ENCODE peak calls at places on chromosomes 16 and 17, in four cellular contexts. One of them, this sample, is unnamed.
A peak's percentile ranks its signal among the peaks of the same experiment; 100 is the strongest.

GRCh38 chr17:49292901-49293300 is 62.3 kb upstream of the PHOSPHO1 start:
- DNase-seq in cardiac muscle cell: no peak
- DNase-seq in Peyer's patch: no peak
- DNase-seq in naive thymus-derived CD4-positive, alpha-beta T cell: no peak
- DNase-seq in this sample: no peak

GRCh38 chr17:44216674-44217073 is 2.8 kb downstream of the UBTF start:
- DNase-seq in cardiac muscle cell: no peak
- DNase-seq in Peyer's patch: no peak
- DNase-seq in naive thymus-derived CD4-positive, alpha-beta T cell: no peak
- DNase-seq in this sample: no peak

GRCh38 chr16:26198221-26198620 is 506.5 kb downstream of the HS3ST4 start:
- DNase-seq in cardiac muscle cell: no peak
- DNase-seq in Peyer's patch: no peak
- DNase-seq in naive thymus-derived CD4-positive, alpha-beta T cell: no peak
- DNase-seq in this sample: no peak

GRCh38 chr17:36920032-36921000 is 17.0 kb upstream of the LHX1 start:
- DNase-seq in cardiac muscle cell: no peak
- DNase-seq in Peyer's patch: no peak
- DNase-seq in naive thymus-derived CD4-positive, alpha-beta T cell: no peak
- DNase-seq in this sample: no peak

GRCh38 chr17:60971515-60972369 is 294.1 kb downstream of the BCAS3 start:
- DNase-seq in cardiac muscle cell: peak; percentile 72
- DNase-seq in Peyer's patch: no peak
- DNase-seq in naive thymus-derived CD4-positive, alpha-beta T cell: no peak
- DNase-seq in this sample: peak; percentile 40

GRCh38 chr17:41474863-41475262 is 6.1 kb downstream of the KRT35 start:
- DNase-seq in cardiac muscle cell: no peak
- DNase-seq in Peyer's patch: no peak
- DNase-seq in naive thymus-derived CD4-positive, alpha-beta T cell: no peak
- DNase-seq in this sample: no peak

GRCh38 chr17:76446449-76447231 is 6.3 kb downstream of the UBE2O start:
- DNase-seq in cardiac muscle cell: peak; percentile 81
- DNase-seq in Peyer's patch: no peak
- DNase-seq in naive thymus-derived CD4-positive, alpha-beta T cell: no peak
- DNase-seq in this sample: peak; percentile 76

GRCh38 chr16:24540575-24541240 is 1.3 kb downstream of the RBBP6 start:
- DNase-seq in cardiac muscle cell: peak; percentile 17
- DNase-seq in Peyer's patch: no peak
- DNase-seq in naive thymus-derived CD4-positive, alpha-beta T cell: no peak
- DNase-seq in this sample: peak; percentile 49

GRCh38 chr16:14649816-14650215 is 17.1 kb downstream of the BFAR start:
- DNase-seq in cardiac muscle cell: no peak
- DNase-seq in Peyer's patch: no peak
- DNase-seq in naive thymus-derived CD4-positive, alpha-beta T cell: no peak
- DNase-seq in this sample: no peak

GRCh38 chr17:42002175-42002791 is 15.0 kb downstream of the DNAJC7 start:
- DNase-seq in cardiac muscle cell: no peak
- DNase-seq in Peyer's patch: no peak
- DNase-seq in naive thymus-derived CD4-positive, alpha-beta T cell: no peak
- DNase-seq in this sample: no peak

GRCh38 chr17:30921544-30922196 is at the start of gene ADAP2:
- DNase-seq in cardiac muscle cell: peak; percentile 11
- DNase-seq in Peyer's patch: peak; percentile 36
- DNase-seq in naive thymus-derived CD4-positive, alpha-beta T cell: peak; percentile 13
- DNase-seq in this sample: no peak

GRCh38 chr17:1060991-1061390 is 64.1 kb downstream of the TIMM22 start:
- DNase-seq in cardiac muscle cell: peak; percentile 93
- DNase-seq in Peyer's patch: peak; percentile 38
- DNase-seq in naive thymus-derived CD4-positive, alpha-beta T cell: no peak
- DNase-seq in this sample: peak; percentile 96

GRCh38 chr16:63841271-63841670 is 1280.6 kb downstream of the CDH11 start:
- DNase-seq in cardiac muscle cell: no peak
- DNase-seq in Peyer's patch: no peak
- DNase-seq in naive thymus-derived CD4-positive, alpha-beta T cell: no peak
- DNase-seq in this sample: no peak

GRCh38 chr16:89217388-89218191 is at the start of gene ZNF778:
- DNase-seq in cardiac muscle cell: peak; percentile 87
- DNase-seq in Peyer's patch: peak; percentile 83
- DNase-seq in naive thymus-derived CD4-positive, alpha-beta T cell: peak; percentile 77
- DNase-seq in this sample: peak; percentile 78

DNA sequence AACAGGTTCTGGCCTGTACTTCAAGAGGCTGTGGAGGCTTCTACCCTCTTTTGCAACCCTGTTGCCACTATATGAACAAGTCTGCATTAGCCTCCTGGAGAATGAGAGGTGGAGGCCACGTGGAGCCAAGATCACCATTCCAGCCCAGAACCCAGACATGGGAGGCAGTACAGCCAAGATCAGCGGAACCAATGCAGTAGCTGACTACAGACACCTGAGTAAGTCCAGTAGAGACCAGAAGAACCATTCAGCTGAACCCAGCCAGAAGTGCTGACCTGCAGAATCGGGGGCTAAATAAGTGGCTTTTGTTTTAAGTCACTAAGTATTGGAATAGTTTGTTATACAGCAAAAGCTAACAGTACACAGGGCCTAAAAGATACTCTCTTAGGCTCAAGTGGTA is 12.1 kb downstream of the FAM20A start:
- DNase-seq in cardiac muscle cell: no peak
- DNase-seq in Peyer's patch: no peak
- DNase-seq in naive thymus-derived CD4-positive, alpha-beta T cell: no peak
- DNase-seq in this sample: no peak
- H3K4me3 ChIP-seq in cardiac muscle cell: no peak overlapping the region
- H3K4me3 ChIP-seq in Peyer's patch: no peak overlapping the region
- H3K4me3 ChIP-seq in naive thymus-derived CD4-positive, alpha-beta T cell: no peak overlapping the region
- H3K4me3 ChIP-seq in this sample: no peak overlapping the region

DNA sequence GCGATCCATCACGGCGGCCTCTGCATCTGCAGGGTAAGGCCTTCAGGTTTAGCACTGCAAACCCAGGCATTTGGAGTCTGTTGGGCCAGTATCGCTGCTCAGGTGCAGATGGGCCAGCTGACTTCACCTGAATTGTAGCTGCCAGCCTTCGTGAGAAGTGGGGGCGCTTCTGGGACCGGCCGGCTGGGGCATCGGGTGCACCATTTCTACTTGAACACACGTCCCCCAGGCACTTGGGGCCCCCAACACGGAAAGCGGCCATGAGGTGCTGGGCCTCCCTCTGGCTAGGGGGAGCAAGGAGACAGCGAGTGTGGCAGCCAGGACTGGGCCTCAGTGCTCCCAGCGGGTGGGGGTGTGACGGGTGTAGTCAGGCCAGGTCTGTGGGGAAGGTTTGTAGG is 767.6 kb downstream of the KCNJ18 start:
- DNase-seq in cardiac muscle cell: no peak
- DNase-seq in Peyer's patch: no peak
- DNase-seq in naive thymus-derived CD4-positive, alpha-beta T cell: no peak
- DNase-seq in this sample: no peak
- H3K9me3 ChIP-seq in cardiac muscle cell: no peaks in the 10 kb centered on the region
- H3K9me3 ChIP-seq in Peyer's patch: peaks cover 9% of the 10 kb centered on the region
- H3K9me3 ChIP-seq in naive thymus-derived CD4-positive, alpha-beta T cell: no peaks in the 10 kb centered on the region
- H3K9me3 ChIP-seq in this sample: no peaks in the 10 kb centered on the region

DNA sequence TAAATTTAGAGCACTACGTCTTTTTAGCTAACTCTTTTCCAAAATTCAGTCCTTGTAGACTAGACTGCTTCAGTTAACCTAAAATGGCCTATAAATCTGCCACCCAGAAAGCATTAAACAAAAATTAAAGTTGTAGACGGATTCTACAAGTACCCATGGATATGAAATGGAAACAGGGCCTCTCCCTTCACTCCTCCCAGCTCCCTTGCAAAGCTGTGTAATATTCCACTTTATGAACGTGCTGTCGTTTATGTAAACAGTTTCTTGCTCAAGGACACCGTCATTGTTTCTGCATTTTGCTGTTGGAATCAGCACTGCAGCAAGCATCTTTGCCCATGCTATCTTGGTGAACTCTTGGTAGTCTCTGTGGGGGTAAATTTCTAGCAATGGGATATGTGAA is 5.1 kb downstream of the MED9 start:
- DNase-seq in cardiac muscle cell: no peak
- DNase-seq in Peyer's patch: no peak
- DNase-seq in naive thymus-derived CD4-positive, alpha-beta T cell: no peak
- DNase-seq in this sample: no peak
- H3K4me1 ChIP-seq in cardiac muscle cell: peaks cover 6% of the 10 kb centered on the region
- H3K4me1 ChIP-seq in Peyer's patch: peaks cover 28% of the 10 kb centered on the region
- H3K4me1 ChIP-seq in naive thymus-derived CD4-positive, alpha-beta T cell: peaks cover 29% of the 10 kb centered on the region
- H3K4me1 ChIP-seq in this sample: peaks cover 11% of the 10 kb centered on the region

DNA sequence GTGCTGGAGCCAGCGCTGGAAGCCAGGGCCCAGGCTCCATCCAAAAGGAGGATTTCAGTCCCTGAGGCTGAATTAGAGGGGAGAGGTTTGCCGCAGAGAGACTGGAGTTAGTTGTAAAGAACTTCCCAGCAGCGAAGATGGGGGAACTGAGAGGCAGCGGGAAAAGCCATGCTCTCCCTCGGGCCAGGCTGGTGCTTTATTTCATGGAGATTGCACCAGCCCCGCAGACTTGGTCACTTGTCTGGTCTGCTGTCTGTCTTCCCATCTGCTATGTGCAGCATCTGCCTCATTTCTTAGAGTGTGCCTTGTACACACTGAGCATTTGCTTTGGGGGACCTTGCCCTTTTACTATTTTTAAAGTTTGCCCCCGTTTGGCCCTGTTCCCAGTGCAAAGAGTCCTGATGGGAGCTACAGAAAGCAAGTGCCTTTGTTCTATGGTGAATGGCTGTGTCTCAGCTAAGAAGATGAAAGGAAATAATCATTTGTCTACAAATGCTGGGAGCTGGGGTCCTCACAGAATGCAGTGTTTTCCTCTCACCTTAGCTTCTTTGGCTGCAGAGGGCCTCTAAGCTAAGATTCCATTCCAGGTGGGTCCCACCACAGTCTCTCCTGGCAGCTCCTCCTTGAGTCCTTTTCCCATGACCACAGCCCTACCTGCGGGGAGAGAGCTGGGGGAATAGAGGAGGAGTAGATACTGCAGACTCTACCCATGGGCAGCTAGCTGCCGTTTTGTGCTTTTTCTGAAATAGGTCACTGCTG is 25.0 kb upstream of the CNOT1 start:
- DNase-seq in cardiac muscle cell: no peak
- DNase-seq in Peyer's patch: no peak
- DNase-seq in naive thymus-derived CD4-positive, alpha-beta T cell: no peak
- DNase-seq in this sample: no peak
- H3K4me3 ChIP-seq in cardiac muscle cell: no peak overlapping the region
- H3K4me3 ChIP-seq in Peyer's patch: no peak overlapping the region
- H3K4me3 ChIP-seq in naive thymus-derived CD4-positive, alpha-beta T cell: no peak overlapping the region
- H3K4me3 ChIP-seq in this sample: no peak overlapping the region

This sample was measured in SJSA1.